ENCODE peak calls at places on chromosome 4, in six cellular contexts. One of them, this sample, is unnamed.

GRCh38 chr4:176413171-176413570 is 93.4 kb downstream of the SPCS3 start:
- DNase-seq in fibroblast of lung: no peak
- DNase-seq in activated CD8-positive, alpha-beta T cell treated with anti-CD3 and anti-CD28 coated beads for 36 hours: no peak
- DNase-seq in tibial artery: no peak
- DNase-seq in AG04450: no peak
- DNase-seq in HFF-Myc: no peak
- DNase-seq in this sample: no peak

GRCh38 chr4:165394275-165394674 is 15.5 kb downstream of the CPE start:
- DNase-seq in activated CD8-positive, alpha-beta T cell treated with anti-CD3 and anti-CD28 coated beads for 36 hours: no peak
- DNase-seq in HFF-Myc: no peak
- DNase-seq in fibroblast of lung: peak
- DNase-seq in AG04450: no peak
- DNase-seq in tibial artery: no peak
- DNase-seq in this sample: no peak

GRCh38 chr4:8307126-8307525 is 37.6 kb downstream of the HTRA3 start:
- DNase-seq in tibial artery: peak
- DNase-seq in AG04450: no peak
- DNase-seq in activated CD8-positive, alpha-beta T cell treated with anti-CD3 and anti-CD28 coated beads for 36 hours: no peak
- DNase-seq in HFF-Myc: no peak
- DNase-seq in fibroblast of lung: no peak
- DNase-seq in this sample: peak

GRCh38 chr4:51885371-51885770 is 42.4 kb downstream of the DCUN1D4 start:
- DNase-seq in tibial artery: no peak
- DNase-seq in HFF-Myc: peak
- DNase-seq in activated CD8-positive, alpha-beta T cell treated with anti-CD3 and anti-CD28 coated beads for 36 hours: no peak
- DNase-seq in fibroblast of lung: peak
- DNase-seq in AG04450: no peak
- DNase-seq in this sample: no peak

GRCh38 chr4:44446191-44446590 is 2.4 kb downstream of the KCTD8 start:
- DNase-seq in tibial artery: no peak
- DNase-seq in AG04450: no peak
- DNase-seq in activated CD8-positive, alpha-beta T cell treated with anti-CD3 and anti-CD28 coated beads for 36 hours: no peak
- DNase-seq in fibroblast of lung: peak
- DNase-seq in HFF-Myc: no peak
- DNase-seq in this sample: no peak

GRCh38 chr4:6781561-6781960 is 966 bp upstream of the KIAA0232 start:
- DNase-seq in activated CD8-positive, alpha-beta T cell treated with anti-CD3 and anti-CD28 coated beads for 36 hours: no peak
- DNase-seq in tibial artery: no peak
- DNase-seq in AG04450: no peak
- DNase-seq in HFF-Myc: no peak
- DNase-seq in fibroblast of lung: no peak
- DNase-seq in this sample: no peak

GRCh38 chr4:156685308-156685707 is 286.3 kb downstream of the PDGFC start:
- DNase-seq in AG04450: no peak
- DNase-seq in HFF-Myc: no peak
- DNase-seq in activated CD8-positive, alpha-beta T cell treated with anti-CD3 and anti-CD28 coated beads for 36 hours: no peak
- DNase-seq in fibroblast of lung: peak
- DNase-seq in tibial artery: no peak
- DNase-seq in this sample: no peak

GRCh38 chr4:139153411-139154133 is 23.4 kb downstream of the ELF2 start:
- DNase-seq in tibial artery: no peak
- DNase-seq in AG04450: no peak
- DNase-seq in fibroblast of lung: no peak
- DNase-seq in HFF-Myc: no peak
- DNase-seq in activated CD8-positive, alpha-beta T cell treated with anti-CD3 and anti-CD28 coated beads for 36 hours: no peak
- DNase-seq in this sample: no peak

GRCh38 chr4:6342530-6343293 is 73.1 kb downstream of the WFS1 start:
- DNase-seq in tibial artery: peak
- DNase-seq in AG04450: no peak
- DNase-seq in HFF-Myc: no peak
- DNase-seq in activated CD8-positive, alpha-beta T cell treated with anti-CD3 and anti-CD28 coated beads for 36 hours: no peak
- DNase-seq in fibroblast of lung: peak
- DNase-seq in this sample: peak

GRCh38 chr4:66178901-66179300 is 508.6 kb upstream of the EPHA5 start:
- DNase-seq in fibroblast of lung: peak
- DNase-seq in AG04450: no peak
- DNase-seq in HFF-Myc: no peak
- DNase-seq in tibial artery: no peak
- DNase-seq in activated CD8-positive, alpha-beta T cell treated with anti-CD3 and anti-CD28 coated beads for 36 hours: no peak
- DNase-seq in this sample: no peak

GRCh38 chr4:102612824-102613366 is 111.7 kb downstream of the NFKB1 start:
- DNase-seq in fibroblast of lung: no peak
- DNase-seq in activated CD8-positive, alpha-beta T cell treated with anti-CD3 and anti-CD28 coated beads for 36 hours: peak
- DNase-seq in AG04450: no peak
- DNase-seq in tibial artery: no peak
- DNase-seq in HFF-Myc: no peak
- DNase-seq in this sample: no peak

GRCh38 chr4:136748777-136749176 is 783.5 kb downstream of the PCDH18 start:
- DNase-seq in HFF-Myc: no peak
- DNase-seq in AG04450: no peak
- DNase-seq in fibroblast of lung: no peak
- DNase-seq in activated CD8-positive, alpha-beta T cell treated with anti-CD3 and anti-CD28 coated beads for 36 hours: no peak
- DNase-seq in tibial artery: no peak
- DNase-seq in this sample: no peak

GRCh38 chr4:101156619-101157310 is 190.6 kb downstream of the PPP3CA start:
- DNase-seq in AG04450: no peak
- DNase-seq in tibial artery: no peak
- DNase-seq in fibroblast of lung: peak
- DNase-seq in HFF-Myc: no peak
- DNase-seq in activated CD8-positive, alpha-beta T cell treated with anti-CD3 and anti-CD28 coated beads for 36 hours: peak
- DNase-seq in this sample: no peak

GRCh38 chr4:179353791-179354190 is 1911.6 kb upstream of the AGA start:
- DNase-seq in tibial artery: no peak
- DNase-seq in fibroblast of lung: peak
- DNase-seq in AG04450: no peak
- DNase-seq in HFF-Myc: no peak
- DNase-seq in activated CD8-positive, alpha-beta T cell treated with anti-CD3 and anti-CD28 coated beads for 36 hours: no peak
- DNase-seq in this sample: no peak

GRCh38 chr4:107734120-107734519 is 14.1 kb upstream of the PAPSS1 start:
- DNase-seq in HFF-Myc: no peak
- DNase-seq in activated CD8-positive, alpha-beta T cell treated with anti-CD3 and anti-CD28 coated beads for 36 hours: peak
- DNase-seq in fibroblast of lung: no peak
- DNase-seq in AG04450: no peak
- DNase-seq in tibial artery: no peak
- DNase-seq in this sample: no peak

GRCh38 chr4:148834804-148835598 is 392.8 kb upstream of the NR3C2 start:
- DNase-seq in activated CD8-positive, alpha-beta T cell treated with anti-CD3 and anti-CD28 coated beads for 36 hours: no peak
- DNase-seq in HFF-Myc: no peak
- DNase-seq in AG04450: no peak
- DNase-seq in fibroblast of lung: peak
- DNase-seq in tibial artery: no peak
- DNase-seq in this sample: no peak

GRCh38 chr4:124970011-124970410 is 257.5 kb upstream of the ANKRD50 start:
- DNase-seq in AG04450: peak
- DNase-seq in HFF-Myc: no peak
- DNase-seq in fibroblast of lung: peak
- DNase-seq in tibial artery: no peak
- DNase-seq in activated CD8-positive, alpha-beta T cell treated with anti-CD3 and anti-CD28 coated beads for 36 hours: no peak
- DNase-seq in this sample: no peak

GRCh38 chr4:4419896-4420295 is 33.0 kb downstream of the NSG1 start:
- DNase-seq in AG04450: no peak
- DNase-seq in tibial artery: no peak
- DNase-seq in HFF-Myc: no peak
- DNase-seq in fibroblast of lung: no peak
- DNase-seq in activated CD8-positive, alpha-beta T cell treated with anti-CD3 and anti-CD28 coated beads for 36 hours: no peak
- DNase-seq in this sample: no peak

GRCh38 chr4:137193564-137193963 is 338.7 kb downstream of the PCDH18 start:
- DNase-seq in fibroblast of lung: no peak
- DNase-seq in AG04450: no peak
- DNase-seq in HFF-Myc: no peak
- DNase-seq in activated CD8-positive, alpha-beta T cell treated with anti-CD3 and anti-CD28 coated beads for 36 hours: no peak
- DNase-seq in tibial artery: no peak
- DNase-seq in this sample: no peak

GRCh38 chr4:100042235-100042634 is 92.2 kb upstream of the H2AZ1 start:
- DNase-seq in fibroblast of lung: no peak
- DNase-seq in AG04450: no peak
- DNase-seq in HFF-Myc: no peak
- DNase-seq in tibial artery: no peak
- DNase-seq in activated CD8-positive, alpha-beta T cell treated with anti-CD3 and anti-CD28 coated beads for 36 hours: no peak
- DNase-seq in this sample: no peak

GRCh38 chr4:187354740-187355139 is 631.1 kb upstream of the FAT1 start:
- DNase-seq in HFF-Myc: no peak
- DNase-seq in tibial artery: no peak
- DNase-seq in AG04450: no peak
- DNase-seq in fibroblast of lung: no peak
- DNase-seq in activated CD8-positive, alpha-beta T cell treated with anti-CD3 and anti-CD28 coated beads for 36 hours: no peak
- DNase-seq in this sample: no peak

DNA sequence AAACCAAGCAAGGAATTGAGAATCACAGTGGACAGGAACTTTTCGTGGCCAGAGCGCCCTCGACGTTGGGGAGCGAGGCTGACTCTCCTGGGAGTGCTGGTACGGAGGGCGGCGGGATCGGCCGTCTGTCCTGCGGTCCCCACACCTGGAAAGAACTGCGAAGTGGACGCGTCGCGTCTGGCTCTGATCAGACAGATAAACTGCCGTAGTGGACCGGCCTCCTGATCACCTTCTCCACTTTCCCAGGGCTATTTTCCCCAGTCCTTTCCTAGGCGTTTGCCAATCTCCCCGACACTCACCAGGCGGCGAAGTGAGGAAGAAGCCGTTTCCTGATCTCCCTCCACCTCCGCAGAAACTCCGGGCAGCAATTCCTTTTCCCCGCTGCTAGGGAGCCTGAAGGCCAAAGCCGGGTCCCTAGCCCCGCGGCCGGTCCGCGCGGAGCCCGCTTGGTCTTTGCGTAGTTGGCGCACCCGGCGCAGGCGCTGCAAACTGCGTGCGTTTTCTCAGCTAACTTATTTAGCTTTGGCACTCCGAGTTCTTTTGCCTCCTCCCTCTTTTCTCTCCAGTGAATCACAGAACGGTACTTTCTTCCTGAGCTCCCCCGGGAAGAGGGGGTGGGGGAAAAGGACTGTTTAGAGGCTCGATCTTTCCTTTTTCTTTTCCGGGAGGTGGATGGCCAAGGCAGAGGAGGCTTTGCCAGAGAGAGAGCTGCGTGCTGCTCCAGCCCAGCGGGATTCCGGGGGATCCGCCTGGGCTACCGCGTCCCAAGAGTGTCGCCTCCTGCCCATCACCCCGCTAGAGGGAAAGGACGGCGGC is at the start of gene ARSJ:
- DNase-seq in HFF-Myc: peak
- DNase-seq in activated CD8-positive, alpha-beta T cell treated with anti-CD3 and anti-CD28 coated beads for 36 hours: peak
- DNase-seq in tibial artery: peak
- DNase-seq in fibroblast of lung: peak
- DNase-seq in AG04450: peak
- DNase-seq in this sample: peak
- TF ChIP-seq CTCF in HFF-Myc: no peak
- TF ChIP-seq CTCF in activated CD8-positive, alpha-beta T cell treated with anti-CD3 and anti-CD28 coated beads for 36 hours: no peak
- TF ChIP-seq CTCF in tibial artery: no peak
- TF ChIP-seq CTCF in fibroblast of lung: peak
- TF ChIP-seq CTCF in AG04450: peak
- TF ChIP-seq CTCF in this sample: no peak

GRCh38 chr4:81472249-81473085 is 760 bp upstream of the RASGEF1B start:
- DNase-seq in tibial artery: peak
- DNase-seq in AG04450: no peak
- DNase-seq in fibroblast of lung: no peak
- DNase-seq in HFF-Myc: no peak
- DNase-seq in activated CD8-positive, alpha-beta T cell treated with anti-CD3 and anti-CD28 coated beads for 36 hours: peak
- DNase-seq in this sample: peak
- TF ChIP-seq CTCF in tibial artery: peak
- TF ChIP-seq CTCF in AG04450: no peak
- TF ChIP-seq CTCF in fibroblast of lung: peak
- TF ChIP-seq CTCF in HFF-Myc: peak
- TF ChIP-seq CTCF in activated CD8-positive, alpha-beta T cell treated with anti-CD3 and anti-CD28 coated beads for 36 hours: peak
- TF ChIP-seq CTCF in this sample: peak

GRCh38 chr4:173230077-173230476 is 61.5 kb downstream of the GALNT7 start:
- DNase-seq in tibial artery: no peak
- DNase-seq in activated CD8-positive, alpha-beta T cell treated with anti-CD3 and anti-CD28 coated beads for 36 hours: no peak
- DNase-seq in AG04450: no peak
- DNase-seq in HFF-Myc: no peak
- DNase-seq in fibroblast of lung: no peak
- DNase-seq in this sample: no peak

GRCh38 chr4:173235050-173235449 is 66.4 kb downstream of the GALNT7 start:
- DNase-seq in fibroblast of lung: no peak
- DNase-seq in AG04450: no peak
- DNase-seq in tibial artery: no peak
- DNase-seq in HFF-Myc: no peak
- DNase-seq in activated CD8-positive, alpha-beta T cell treated with anti-CD3 and anti-CD28 coated beads for 36 hours: no peak
- DNase-seq in this sample: no peak

GRCh38 chr4:173237152-173237551 is 68.5 kb downstream of the GALNT7 start:
- DNase-seq in AG04450: no peak
- DNase-seq in tibial artery: no peak
- DNase-seq in HFF-Myc: no peak
- DNase-seq in fibroblast of lung: no peak
- DNase-seq in activated CD8-positive, alpha-beta T cell treated with anti-CD3 and anti-CD28 coated beads for 36 hours: no peak
- DNase-seq in this sample: no peak

GRCh38 chr4:173227753-173228152 is 59.1 kb downstream of the GALNT7 start:
- DNase-seq in AG04450: no peak
- DNase-seq in HFF-Myc: no peak
- DNase-seq in tibial artery: no peak
- DNase-seq in activated CD8-positive, alpha-beta T cell treated with anti-CD3 and anti-CD28 coated beads for 36 hours: no peak
- DNase-seq in fibroblast of lung: no peak
- DNase-seq in this sample: no peak

DNA sequence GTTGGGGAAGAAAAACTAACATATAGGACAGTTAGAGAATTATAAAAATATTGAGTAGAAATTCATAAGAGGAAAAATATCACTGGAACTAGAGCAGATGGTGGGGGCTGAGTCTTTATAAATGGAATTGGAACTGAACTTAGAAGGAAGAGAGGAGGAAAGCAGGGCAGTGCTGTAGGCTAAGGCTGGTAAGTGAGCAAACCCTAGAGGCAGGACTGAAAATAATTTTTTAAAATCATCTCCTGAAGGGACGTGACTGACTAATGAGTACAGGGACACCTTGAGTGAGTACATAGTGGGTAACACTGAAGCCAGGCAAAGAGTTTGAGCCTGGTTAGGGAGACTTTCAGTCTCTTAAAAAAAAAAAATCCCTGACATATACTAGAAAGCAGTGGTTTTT is 63.3 kb downstream of the GALNT7 start:
- DNase-seq in fibroblast of lung: peak
- DNase-seq in HFF-Myc: no peak
- DNase-seq in activated CD8-positive, alpha-beta T cell treated with anti-CD3 and anti-CD28 coated beads for 36 hours: no peak
- DNase-seq in AG04450: no peak
- DNase-seq in tibial artery: no peak
- DNase-seq in this sample: no peak
- TF ChIP-seq CTCF in fibroblast of lung: peak
- TF ChIP-seq CTCF in HFF-Myc: no peak
- TF ChIP-seq CTCF in activated CD8-positive, alpha-beta T cell treated with anti-CD3 and anti-CD28 coated beads for 36 hours: peak
- TF ChIP-seq CTCF in AG04450: peak
- TF ChIP-seq CTCF in tibial artery: peak
- TF ChIP-seq CTCF in this sample: no peak

GRCh38 chr4:55157559-55158277 is 32.3 kb upstream of the KDR start:
- DNase-seq in HFF-Myc: no peak
- DNase-seq in activated CD8-positive, alpha-beta T cell treated with anti-CD3 and anti-CD28 coated beads for 36 hours: no peak
- DNase-seq in fibroblast of lung: no peak
- DNase-seq in AG04450: no peak
- DNase-seq in tibial artery: no peak
- DNase-seq in this sample: no peak

GRCh38 chr4:55159851-55160250 is 34.5 kb upstream of the KDR start:
- DNase-seq in fibroblast of lung: no peak
- DNase-seq in tibial artery: no peak
- DNase-seq in activated CD8-positive, alpha-beta T cell treated with anti-CD3 and anti-CD28 coated beads for 36 hours: no peak
- DNase-seq in AG04450: no peak
- DNase-seq in HFF-Myc: no peak
- DNase-seq in this sample: no peak

GRCh38 chr4:55162396-55162795 is 37.0 kb upstream of the KDR start:
- DNase-seq in HFF-Myc: no peak
- DNase-seq in fibroblast of lung: no peak
- DNase-seq in activated CD8-positive, alpha-beta T cell treated with anti-CD3 and anti-CD28 coated beads for 36 hours: no peak
- DNase-seq in AG04450: no peak
- DNase-seq in tibial artery: no peak
- DNase-seq in this sample: no peak

GRCh38 chr4:55161739-55162138 is 36.3 kb upstream of the KDR start:
- DNase-seq in HFF-Myc: no peak
- DNase-seq in activated CD8-positive, alpha-beta T cell treated with anti-CD3 and anti-CD28 coated beads for 36 hours: no peak
- DNase-seq in AG04450: no peak
- DNase-seq in fibroblast of lung: no peak
- DNase-seq in tibial artery: no peak
- DNase-seq in this sample: no peak

GRCh38 chr4:55158957-55159356 is 33.6 kb upstream of the KDR start:
- DNase-seq in HFF-Myc: no peak
- DNase-seq in tibial artery: no peak
- DNase-seq in activated CD8-positive, alpha-beta T cell treated with anti-CD3 and anti-CD28 coated beads for 36 hours: no peak
- DNase-seq in AG04450: no peak
- DNase-seq in fibroblast of lung: no peak
- DNase-seq in this sample: no peak
- TF ChIP-seq CTCF in HFF-Myc: no peak
- TF ChIP-seq CTCF in tibial artery: no peak
- TF ChIP-seq CTCF in activated CD8-positive, alpha-beta T cell treated with anti-CD3 and anti-CD28 coated beads for 36 hours: no peak
- TF ChIP-seq CTCF in AG04450: no peak
- TF ChIP-seq CTCF in fibroblast of lung: peak
- TF ChIP-seq CTCF in this sample: no peak

This sample was measured in glutamatergic neuron.